ENCODE peak calls at places on chromosome 1, in six cellular contexts. Z is K562, P is SK-N-SH, B is HCT116, Y is GM12878, J is HepG2. F is an unnamed sample.
A peak's percentile ranks its signal among the peaks of the same experiment; 100 is the strongest.

GRCh38 chr1:20153000-20153418 is 13.9 kb downstream of the PLA2G2F start:
- DNase-seq in Z (no peak), P (peak; percentile 14), B (no peak), Y (no peak), J (no peak), F (peak; percentile 61)

GRCh38 chr1:64243757-64244080 is 40.3 kb downstream of the UBE2U start:
- DNase-seq in Z (no peak), P (no peak), B (no peak), Y (no peak), J (no peak), F (no peak)

GRCh38 chr1:66732407-66733166 is 19.7 kb upstream of the DYNLT5 start:
- DNase-seq in Z (no peak), P (no peak), B (no peak), Y (no peak), J (no peak), F (no peak)

GRCh38 chr1:24541711-24542346 is 14.1 kb upstream of the NCMAP start:
- DNase-seq in Z (peak; percentile 40), P (peak; percentile 46), B (no peak), Y (no peak), J (peak; percentile 25), F (peak; percentile 55)

GRCh38 chr1:89356658-89357400 is 7.0 kb upstream of the GBP6 start:
- DNase-seq in Z (no peak), P (no peak), B (no peak), Y (no peak), J (peak; percentile 89), F (no peak)

GRCh38 chr1:210940081-210940617 is 193.8 kb downstream of the KCNH1 start:
- DNase-seq in Z (no peak), P (no peak), B (no peak), Y (no peak), J (no peak), F (no peak)

GRCh38 chr1:115454835-115455511 is 116.9 kb upstream of the NGF start:
- DNase-seq in Z (no peak), P (no peak), B (no peak), Y (no peak), J (no peak), F (no peak)

GRCh38 chr1:210483821-210484220 is 155.1 kb downstream of the HHAT start:
- DNase-seq in Z (no peak), P (no peak), B (no peak), Y (no peak), J (no peak), F (no peak)

GRCh38 chr1:40438391-40439015 is 11.8 kb upstream of the ZFP69B start:
- DNase-seq in Z (peak; percentile 84), P (peak; percentile 75), B (no peak), Y (no peak), J (peak; percentile 37), F (peak; percentile 73)

GRCh38 chr1:203271962-203272632 is 33.2 kb upstream of the BTG2 start:
- DNase-seq in Z (no peak), P (no peak), B (no peak), Y (no peak), J (no peak), F (no peak)

GRCh38 chr1:196090226-196090625 is 518.0 kb downstream of the KCNT2 start:
- DNase-seq in Z (no peak), P (no peak), B (no peak), Y (no peak), J (no peak), F (no peak)

GRCh38 chr1:196088551-196088950 is 519.7 kb downstream of the KCNT2 start:
- DNase-seq in Z (no peak), P (no peak), B (no peak), Y (no peak), J (no peak), F (no peak)
- H3K4me2 ChIP-seq in Z (no peak overlapping the region), P (no peak overlapping the region), B (no peak overlapping the region), Y (no peak overlapping the region), J (no peak overlapping the region), F (no peak overlapping the region)

DNA sequence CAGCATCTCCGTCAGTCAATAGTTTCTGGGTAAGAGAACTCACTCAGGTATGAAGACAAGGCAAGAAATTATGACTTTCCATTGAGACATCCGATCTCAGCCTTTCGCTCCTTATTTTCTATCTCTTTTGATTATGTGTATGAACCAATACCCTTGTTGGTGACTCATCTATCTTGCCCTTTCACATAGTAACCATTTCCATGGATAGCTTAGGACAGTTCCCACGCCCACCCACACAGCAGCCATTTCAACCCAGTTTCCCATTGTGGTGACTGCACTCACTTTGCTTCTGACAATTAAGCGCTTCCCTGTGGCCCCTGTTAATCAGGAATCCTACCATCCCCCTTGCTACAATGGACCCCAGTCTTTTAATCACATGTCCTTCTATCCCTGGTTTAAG is 210.6 kb upstream of the ADGRL2 start:
- DNase-seq in Z (no peak), P (no peak), B (no peak), Y (no peak), J (no peak), F (no peak)
- TF ChIP-seq REST in Z (no peak), P (no peak), B (no peak), Y (no peak), J (no peak), F (no peak)

GRCh38 chr1:15948600-15949452 is 27.1 kb downstream of the ZBTB17 start:
- DNase-seq in Z (peak; percentile 60), P (no peak), B (no peak), Y (no peak), J (no peak), F (peak; percentile 52)

GRCh38 chr1:15950763-15951295 is 25.1 kb downstream of the ZBTB17 start:
- DNase-seq in Z (peak; percentile 60), P (no peak), B (no peak), Y (no peak), J (no peak), F (no peak)

GRCh38 chr1:15948091-15948591 is 27.8 kb downstream of the ZBTB17 start:
- DNase-seq in Z (no peak), P (no peak), B (no peak), Y (no peak), J (no peak), F (peak; percentile 49)

GRCh38 chr1:15950302-15950701 is 25.6 kb downstream of the ZBTB17 start:
- DNase-seq in Z (no peak), P (no peak), B (no peak), Y (no peak), J (no peak), F (no peak)

GRCh38 chr1:15949453-15950245 is 26.3 kb downstream of the ZBTB17 start:
- DNase-seq in Z (peak; percentile 96), P (peak; percentile 73), B (peak; percentile 43), Y (peak; percentile 71), J (peak; percentile 37), F (peak; percentile 69)
- TF ChIP-seq POLR2AphosphoS5 in Z (no peak), P (peak; percentile 0), B (no peak), Y (peak; percentile 54), J (no peak), F (no peak)

GRCh38 chr1:186623547-186623946 is 56.7 kb downstream of the PTGS2 start:
- DNase-seq in Z (no peak), P (no peak), B (no peak), Y (no peak), J (no peak), F (no peak)
- H3K4me2 ChIP-seq in Z (no peak overlapping the region), P (no peak overlapping the region), B (no peak overlapping the region), Y (no peak overlapping the region), J (no peak overlapping the region), F (no peak overlapping the region)

GRCh38 chr1:79355073-79355472 is 348.5 kb upstream of the ADGRL4 start:
- DNase-seq in Z (no peak), P (no peak), B (no peak), Y (no peak), J (no peak), F (no peak)
- TF ChIP-seq REST in Z (no peak), P (no peak), B (no peak), Y (no peak), J (no peak), F (no peak)

F was measured in GM23338.